ENCODE peak calls at places on chromosome 17, in four cellular contexts. One of them, this sample, is unnamed.

GRCh38 chr17:63452979-63453551 is 7.0 kb upstream of the CYB561 start:
- DNase-seq in mucosa of gallbladder: no peak
- DNase-seq in CD4-positive, alpha-beta memory T cell: no peak
- DNase-seq in HTR-8/SVneo: no peak
- DNase-seq in this sample: no peak

GRCh38 chr17:29576214-29577008 is 7.9 kb downstream of the TP53I13 start:
- DNase-seq in mucosa of gallbladder: no peak
- DNase-seq in CD4-positive, alpha-beta memory T cell: no peak
- DNase-seq in HTR-8/SVneo: no peak
- DNase-seq in this sample: no peak

GRCh38 chr17:40309031-40309937 is at the start of gene RARA:
- DNase-seq in mucosa of gallbladder: no peak
- DNase-seq in CD4-positive, alpha-beta memory T cell: no peak
- DNase-seq in HTR-8/SVneo: no peak
- DNase-seq in this sample: no peak

GRCh38 chr17:66604381-66604780 is 230.5 kb upstream of the CACNG5 start:
- DNase-seq in mucosa of gallbladder: no peak
- DNase-seq in CD4-positive, alpha-beta memory T cell: no peak
- DNase-seq in HTR-8/SVneo: no peak
- DNase-seq in this sample: no peak

GRCh38 chr17:1928976-1929375 is 96.2 kb downstream of the RTN4RL1 start:
- DNase-seq in mucosa of gallbladder: no peak
- DNase-seq in CD4-positive, alpha-beta memory T cell: no peak
- DNase-seq in HTR-8/SVneo: no peak
- DNase-seq in this sample: no peak

GRCh38 chr17:57604771-57605733 is 140.0 kb downstream of the CCDC182 start:
- DNase-seq in mucosa of gallbladder: peak; percentile 64
- DNase-seq in CD4-positive, alpha-beta memory T cell: peak; percentile 61
- DNase-seq in HTR-8/SVneo: no peak
- DNase-seq in this sample: no peak

GRCh38 chr17:80761421-80761871 is 216.8 kb downstream of the RPTOR start:
- DNase-seq in mucosa of gallbladder: no peak
- DNase-seq in CD4-positive, alpha-beta memory T cell: peak; percentile 53
- DNase-seq in HTR-8/SVneo: peak; percentile 82
- DNase-seq in this sample: peak; percentile 72

GRCh38 chr17:18968945-18969887 is 17.3 kb downstream of the SLC5A10 start:
- DNase-seq in mucosa of gallbladder: peak; percentile 82
- DNase-seq in CD4-positive, alpha-beta memory T cell: no peak
- DNase-seq in HTR-8/SVneo: no peak
- DNase-seq in this sample: no peak

GRCh38 chr17:77449908-77450741 is 309.4 kb downstream of the SEC14L1 start:
- DNase-seq in mucosa of gallbladder: peak; percentile 71
- DNase-seq in CD4-positive, alpha-beta memory T cell: no peak
- DNase-seq in HTR-8/SVneo: peak; percentile 73
- DNase-seq in this sample: no peak

GRCh38 chr17:45930420-45930951 is 36.1 kb downstream of the MAPT start:
- DNase-seq in mucosa of gallbladder: no peak
- DNase-seq in CD4-positive, alpha-beta memory T cell: no peak
- DNase-seq in HTR-8/SVneo: no peak
- DNase-seq in this sample: no peak

GRCh38 chr17:6548578-6549330 is 7.6 kb downstream of the PITPNM3 start:
- DNase-seq in mucosa of gallbladder: no peak
- DNase-seq in CD4-positive, alpha-beta memory T cell: no peak
- DNase-seq in HTR-8/SVneo: no peak
- DNase-seq in this sample: no peak

GRCh38 chr17:13750783-13751484 is 149.2 kb upstream of the HS3ST3A1 start:
- DNase-seq in mucosa of gallbladder: no peak
- DNase-seq in CD4-positive, alpha-beta memory T cell: no peak
- DNase-seq in HTR-8/SVneo: peak; percentile 33
- DNase-seq in this sample: no peak

GRCh38 chr17:57986841-57987581 is 1.0 kb downstream of the VEZF1 start:
- DNase-seq in mucosa of gallbladder: peak; percentile 29
- DNase-seq in CD4-positive, alpha-beta memory T cell: no peak
- DNase-seq in HTR-8/SVneo: peak; percentile 43
- DNase-seq in this sample: no peak

GRCh38 chr17:29251969-29252866 is 5.6 kb downstream of the CRYBA1 start:
- DNase-seq in mucosa of gallbladder: no peak
- DNase-seq in CD4-positive, alpha-beta memory T cell: no peak
- DNase-seq in HTR-8/SVneo: no peak
- DNase-seq in this sample: no peak

GRCh38 chr17:39754958-39755549 is 17.3 kb downstream of the GRB7 start:
- DNase-seq in mucosa of gallbladder: no peak
- DNase-seq in CD4-positive, alpha-beta memory T cell: no peak
- DNase-seq in HTR-8/SVneo: no peak
- DNase-seq in this sample: no peak

GRCh38 chr17:33929181-33929724 is 325.8 kb upstream of the CCL2 start:
- DNase-seq in mucosa of gallbladder: peak; percentile 20
- DNase-seq in CD4-positive, alpha-beta memory T cell: no peak
- DNase-seq in HTR-8/SVneo: no peak
- DNase-seq in this sample: no peak

GRCh38 chr17:38582069-38582468 is 23.7 kb downstream of the SRCIN1 start:
- DNase-seq in mucosa of gallbladder: no peak
- DNase-seq in CD4-positive, alpha-beta memory T cell: no peak
- DNase-seq in HTR-8/SVneo: no peak
- DNase-seq in this sample: no peak

GRCh38 chr17:40150215-40150614 is 9.9 kb downstream of the CASC3 start:
- DNase-seq in mucosa of gallbladder: no peak
- DNase-seq in CD4-positive, alpha-beta memory T cell: no peak
- DNase-seq in HTR-8/SVneo: no peak
- DNase-seq in this sample: no peak

GRCh38 chr17:42130310-42130936 is 7.8 kb downstream of the HSPB9 start:
- DNase-seq in mucosa of gallbladder: no peak
- DNase-seq in CD4-positive, alpha-beta memory T cell: no peak
- DNase-seq in HTR-8/SVneo: no peak
- DNase-seq in this sample: no peak

GRCh38 chr17:56793947-56794346 is 39.8 kb downstream of the C17orf67 start:
- DNase-seq in mucosa of gallbladder: no peak
- DNase-seq in CD4-positive, alpha-beta memory T cell: no peak
- DNase-seq in HTR-8/SVneo: no peak
- DNase-seq in this sample: no peak

GRCh38 chr17:29136998-29137730 is 43.0 kb downstream of the MYO18A start:
- DNase-seq in mucosa of gallbladder: no peak
- DNase-seq in CD4-positive, alpha-beta memory T cell: no peak
- DNase-seq in HTR-8/SVneo: no peak
- DNase-seq in this sample: no peak

GRCh38 chr17:59451706-59452105 is 113.7 kb upstream of the DHX40 start:
- DNase-seq in mucosa of gallbladder: no peak
- DNase-seq in CD4-positive, alpha-beta memory T cell: no peak
- DNase-seq in HTR-8/SVneo: peak; percentile 65
- DNase-seq in this sample: no peak

GRCh38 chr17:5078106-5079028 is at the start of gene ZFP3:
- DNase-seq in mucosa of gallbladder: peak; percentile 82
- DNase-seq in CD4-positive, alpha-beta memory T cell: peak; percentile 65
- DNase-seq in HTR-8/SVneo: peak; percentile 72
- DNase-seq in this sample: no peak

GRCh38 chr17:80774643-80775281 is 216.9 kb upstream of the CHMP6 start:
- DNase-seq in mucosa of gallbladder: no peak
- DNase-seq in CD4-positive, alpha-beta memory T cell: no peak
- DNase-seq in HTR-8/SVneo: no peak
- DNase-seq in this sample: no peak

GRCh38 chr17:20852541-20853370 is 190.1 kb downstream of the USP22 start:
- DNase-seq in mucosa of gallbladder: no peak
- DNase-seq in CD4-positive, alpha-beta memory T cell: peak; percentile 3
- DNase-seq in HTR-8/SVneo: no peak
- DNase-seq in this sample: no peak

GRCh38 chr17:80316927-80317705 is 56.5 kb downstream of the RNF213 start:
- DNase-seq in mucosa of gallbladder: no peak
- DNase-seq in CD4-positive, alpha-beta memory T cell: no peak
- DNase-seq in HTR-8/SVneo: no peak
- DNase-seq in this sample: no peak

GRCh38 chr17:81964081-81964849 is 3.3 kb upstream of the NOTUM start:
- DNase-seq in mucosa of gallbladder: no peak
- DNase-seq in CD4-positive, alpha-beta memory T cell: no peak
- DNase-seq in HTR-8/SVneo: no peak
- DNase-seq in this sample: no peak

GRCh38 chr17:77356690-77357201 is 216.0 kb downstream of the SEC14L1 start:
- DNase-seq in mucosa of gallbladder: peak; percentile 11
- DNase-seq in CD4-positive, alpha-beta memory T cell: no peak
- DNase-seq in HTR-8/SVneo: no peak
- DNase-seq in this sample: no peak

GRCh38 chr17:31392856-31393748 is 1.6 kb downstream of the RAB11FIP4 start:
- DNase-seq in mucosa of gallbladder: no peak
- DNase-seq in CD4-positive, alpha-beta memory T cell: no peak
- DNase-seq in HTR-8/SVneo: no peak
- DNase-seq in this sample: no peak

GRCh38 chr17:42536372-42537155 is 523 bp downstream of the NAGLU start:
- DNase-seq in mucosa of gallbladder: peak; percentile 82
- DNase-seq in CD4-positive, alpha-beta memory T cell: peak; percentile 55
- DNase-seq in HTR-8/SVneo: peak; percentile 93
- DNase-seq in this sample: no peak

GRCh38 chr17:10171581-10171981 is 26.8 kb downstream of the GAS7 start:
- DNase-seq in mucosa of gallbladder: no peak
- DNase-seq in CD4-positive, alpha-beta memory T cell: no peak
- DNase-seq in HTR-8/SVneo: no peak
- DNase-seq in this sample: no peak

GRCh38 chr17:38920374-38921291 is 4.8 kb upstream of the LASP1NB start:
- DNase-seq in mucosa of gallbladder: no peak
- DNase-seq in CD4-positive, alpha-beta memory T cell: no peak
- DNase-seq in HTR-8/SVneo: no peak
- DNase-seq in this sample: no peak

This sample was measured in HCT116.